ENCODE peak calls at places on chromosome 18, in eight cellular contexts. N, W, J, I, H, U, E and V are unnamed samples.

GRCh38 chr18:46336278-46337205 is 232.4 kb downstream of the HAUS1 start:
- DNase-seq in I (no peak), J (no peak), W (peak; percentile 27), H (peak; percentile 38), N (no peak), U (no peak), E (no peak), V (no peak)

GRCh38 chr18:67199993-67200617 is 316.4 kb downstream of the DSEL start:
- DNase-seq in W (no peak), U (no peak), N (peak; percentile 61), E (peak; percentile 73), I (no peak), J (no peak), H (peak; percentile 32), V (peak; percentile 76)

GRCh38 chr18:45014047-45014501 is 333.4 kb downstream of the SETBP1 start:
- DNase-seq in I (peak; percentile 41), H (peak; percentile 6), J (no peak), U (no peak), W (no peak), N (peak; percentile 88), E (peak; percentile 88), V (peak; percentile 83)

GRCh38 chr18:10437837-10438236 is 16.6 kb upstream of the APCDD1 start:
- DNase-seq in U (no peak), W (no peak), J (no peak), I (no peak), N (peak; percentile 18), E (no peak), H (no peak), V (no peak)

GRCh38 chr18:48693006-48693405 is 154.2 kb downstream of the CTIF start:
- DNase-seq in H (no peak), J (no peak), W (no peak), I (no peak), U (no peak), N (no peak), E (no peak), V (no peak)

GRCh38 chr18:8610442-8610801 is 1.2 kb downstream of the RAB12 start:
- DNase-seq in N (peak; percentile 11), E (no peak), I (no peak), W (no peak), H (peak; percentile 36), U (no peak), J (no peak), V (peak; percentile 45)

GRCh38 chr18:8870528-8870927 is 165.2 kb downstream of the MTCL1 start:
- DNase-seq in E (no peak), W (no peak), J (no peak), N (no peak), U (no peak), I (no peak), H (no peak), V (no peak)

GRCh38 chr18:48851563-48851962 is 99.2 kb downstream of the SMAD7 start:
- DNase-seq in H (peak; percentile 66), I (no peak), U (no peak), E (no peak), N (no peak), W (peak; percentile 78), J (no peak), V (no peak)

GRCh38 chr18:48929212-48929612 is 21.6 kb downstream of the SMAD7 start:
- DNase-seq in W (peak; percentile 57), I (no peak), H (no peak), J (no peak), E (no peak), U (no peak), N (no peak), V (peak; percentile 14)

GRCh38 chr18:652131-652530 is 5.3 kb upstream of the TYMS start:
- DNase-seq in H (no peak), W (no peak), J (no peak), E (no peak), U (no peak), N (peak; percentile 9), I (no peak), V (no peak)

GRCh38 chr18:69898241-69898861 is 49.3 kb downstream of the CD226 start:
- DNase-seq in H (no peak), U (no peak), E (peak; percentile 4), J (no peak), W (no peak), I (no peak), N (no peak), V (no peak)

GRCh38 chr18:48644029-48644428 is 105.2 kb downstream of the CTIF start:
- DNase-seq in N (no peak), U (no peak), J (no peak), W (peak; percentile 17), I (no peak), E (no peak), H (no peak), V (no peak)

GRCh38 chr18:78722959-78723706 is 256.5 kb upstream of the SALL3 start:
- DNase-seq in W (no peak), E (no peak), U (no peak), J (no peak), I (no peak), H (no peak), N (no peak), V (no peak)

GRCh38 chr18:54209471-54210180 is 14.8 kb downstream of the MBD2 start:
- DNase-seq in U (no peak), H (no peak), J (no peak), I (no peak), E (no peak), W (no peak), N (peak; percentile 6), V (peak; percentile 43)

GRCh38 chr18:49804096-49804495 is 9.2 kb downstream of the ACAA2 start:
- DNase-seq in H (no peak), I (no peak), N (no peak), J (no peak), U (no peak), E (no peak), W (no peak), V (no peak)

GRCh38 chr18:80244956-80245730 is 2.2 kb downstream of the PARD6G start:
- DNase-seq in U (no peak), J (peak; percentile 20), H (no peak), I (no peak), E (no peak), W (peak; percentile 50), N (no peak), V (no peak)

GRCh38 chr18:24659837-24660720 is 199.6 kb downstream of the HRH4 start:
- DNase-seq in N (peak; percentile 49), J (no peak), W (no peak), E (no peak), I (no peak), H (no peak), U (no peak), V (peak; percentile 39)

GRCh38 chr18:7711495-7711894 is 144.4 kb downstream of the PTPRM start:
- DNase-seq in N (no peak), J (no peak), E (no peak), W (no peak), U (no peak), I (no peak), H (no peak), V (no peak)

GRCh38 chr18:3623769-3624545 is 174.0 kb downstream of the TGIF1 start:
- DNase-seq in E (peak; percentile 97), W (peak; percentile 80), J (peak; percentile 74), H (peak; percentile 70), N (peak; percentile 99), U (peak; percentile 84), I (peak; percentile 94), V (peak; percentile 99)

DNA sequence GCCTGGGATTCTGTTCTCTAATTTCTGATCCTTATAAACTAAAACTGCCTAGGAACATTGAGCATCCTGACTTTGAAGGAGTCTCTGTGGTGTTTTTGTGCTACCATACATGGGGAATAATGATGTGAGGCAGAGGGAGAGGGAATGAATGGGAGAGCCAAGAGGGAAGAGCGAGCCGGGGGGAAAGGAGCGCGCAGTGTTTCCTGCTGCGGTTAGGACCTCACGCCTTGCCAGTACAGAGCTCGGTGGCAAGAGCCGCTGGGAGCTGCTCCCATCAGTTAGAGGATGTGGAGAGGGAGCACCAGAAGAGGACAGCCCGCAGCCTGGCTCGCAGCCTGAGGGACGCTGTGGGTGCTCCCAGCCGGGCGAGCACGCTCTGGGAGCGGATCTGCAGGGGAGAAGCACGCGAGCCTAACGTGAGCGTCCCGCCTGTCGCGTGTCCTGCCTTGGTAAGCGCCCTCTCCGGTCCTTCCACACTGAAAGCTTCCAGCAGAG is 114.7 kb downstream of the FAM210A start:
- DNase-seq in W (no peak), N (peak; percentile 63), U (no peak), J (no peak), I (no peak), E (peak; percentile 45), H (peak; percentile 64), V (peak; percentile 14)
- H3K4me3 ChIP-seq in W (peak overlapping the region; percentile 39), N (peak overlapping the region; percentile 42), U (no peak overlapping the region), J (no peak overlapping the region), I (no peak overlapping the region), E (peak overlapping the region; percentile 23), H (peak overlapping the region; percentile 57), V (no peak overlapping the region)

DNA sequence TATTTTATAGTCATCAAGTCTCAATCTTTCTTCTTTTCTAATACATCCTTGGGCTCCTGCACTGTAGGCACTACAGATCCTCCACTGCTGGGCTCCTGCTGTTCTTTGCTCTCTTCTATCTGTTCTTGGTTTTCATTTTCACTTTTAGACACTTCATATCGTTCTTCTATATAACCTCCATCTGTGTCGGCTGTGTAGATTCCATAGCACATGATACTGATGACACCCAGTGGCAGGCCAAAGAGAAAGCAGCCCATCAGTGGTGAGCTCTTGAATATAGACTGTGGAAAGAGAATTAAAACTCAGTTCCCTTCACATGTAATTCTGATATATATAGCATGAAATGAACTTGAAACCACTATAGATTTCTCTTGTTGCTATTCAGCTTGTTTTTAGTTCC is 38.0 kb downstream of the TMX3 start:
- DNase-seq in E (no peak), H (no peak), N (peak; percentile 51), I (no peak), W (no peak), U (no peak), J (no peak), V (peak; percentile 27)
- TF ChIP-seq CTCF in E (peak; percentile 18), H (peak; percentile 35), N (peak; percentile 62), I (no peak), W (no peak), U (no peak), J (no peak), V (peak; percentile 19)

GRCh38 chr18:13137939-13138821 is 80.4 kb upstream of the LDLRAD4 start:
- DNase-seq in W (peak; percentile 77), I (peak; percentile 70), N (peak; percentile 53), H (no peak), J (peak; percentile 85), U (peak; percentile 36), E (no peak), V (peak; percentile 84)
- H3K4me3 ChIP-seq in W (peak overlapping the region; percentile 68), I (peak overlapping the region; percentile 66), N (peak overlapping the region; percentile 62), H (no peak overlapping the region), J (peak overlapping the region; percentile 62), U (no peak overlapping the region), E (no peak overlapping the region), V (peak overlapping the region; percentile 48)

GRCh38 chr18:57347784-57348183 is 4.6 kb upstream of the ST8SIA3 start:
- DNase-seq in H (no peak), U (no peak), I (no peak), J (no peak), E (no peak), N (no peak), W (no peak), V (no peak)

GRCh38 chr18:57353940-57354461 is 1.6 kb downstream of the ST8SIA3 start:
- DNase-seq in E (peak; percentile 22), J (no peak), I (no peak), U (peak; percentile 54), W (no peak), H (peak; percentile 77), N (peak; percentile 26), V (peak; percentile 22)

GRCh38 chr18:57352271-57352701 is at the start of gene ST8SIA3:
- DNase-seq in N (no peak), H (peak; percentile 80), I (no peak), W (no peak), J (no peak), U (no peak), E (no peak), V (no peak)

GRCh38 chr18:57353137-57353939 is 981 bp downstream of the ST8SIA3 start:
- DNase-seq in I (no peak), U (no peak), N (no peak), H (peak; percentile 88), W (no peak), J (no peak), E (no peak), V (no peak)

GRCh38 chr18:57352761-57353136 is 392 bp downstream of the ST8SIA3 start:
- DNase-seq in W (no peak), E (no peak), I (no peak), J (no peak), H (peak; percentile 78), N (no peak), U (no peak), V (no peak)
- TF ChIP-seq CTCF in W (no peak), E (no peak), I (no peak), J (no peak), H (no peak), N (no peak), U (no peak), V (no peak)